ENCODE peak calls at places on chromosome 9, in five cellular contexts. Y is stimulated activated CD4-positive, alpha-beta T cell treated with anti-CD3 and anti-CD28 coated beads, Interleukin-2, amount 100 ng/mL, for 48 hours; L is heart right ventricle; U is C1 segment of cervical spinal cord; X is chondrocyte. P is an unnamed sample.

GRCh38 chr9:134258828-134259546 is 67.3 kb upstream of the RXRA start:
- DNase-seq in Y (no peak), L (peak), U (no peak), X (no peak), P (no peak)

GRCh38 chr9:12718482-12719026 is 25.4 kb downstream of the TYRP1 start:
- DNase-seq in Y (no peak), L (no peak), U (no peak), X (no peak), P (no peak)

GRCh38 chr9:138116521-138116920 is 238.9 kb downstream of the CACNA1B start:
- DNase-seq in Y (no peak), L (no peak), U (no peak), X (no peak), P (no peak)

GRCh38 chr9:97891736-97892135 is 30.6 kb downstream of the TRMO start:
- DNase-seq in Y (no peak), L (no peak), U (no peak), X (no peak), P (no peak)

GRCh38 chr9:93895535-93895934 is 59.6 kb downstream of the BARX1 start:
- DNase-seq in Y (no peak), L (no peak), U (no peak), X (peak), P (no peak)

GRCh38 chr9:93567271-93567959 is 9.0 kb upstream of the PHF2 start:
- DNase-seq in Y (no peak), L (no peak), U (no peak), X (no peak), P (no peak)

GRCh38 chr9:89750117-89750551 is 145.3 kb downstream of the GADD45G start:
- DNase-seq in Y (no peak), L (peak), U (no peak), X (no peak), P (no peak)

GRCh38 chr9:38026021-38026809 is 42.8 kb downstream of the SHB start:
- DNase-seq in Y (no peak), L (peak), U (no peak), X (no peak), P (no peak)

GRCh38 chr9:11319477-11320060 is 706.8 kb upstream of the PTPRD start:
- DNase-seq in Y (no peak), L (no peak), U (no peak), X (no peak), P (no peak)

GRCh38 chr9:21961569-21961968 is 32.6 kb downstream of the CDKN2A start:
- DNase-seq in Y (no peak), L (no peak), U (no peak), X (no peak), P (no peak)

P was measured in GM19239.